ENCODE peak calls at places on chromosomes 4 and X, in four cellular contexts. One of them, this sample, is unnamed. For H3K4me1, the result is how much of the 10 kb centered on the place peaks cover.

GRCh38 chr4:67531349-67531748 is 14.0 kb downstream of the CENPC start:
- DNase-seq in neural progenitor cell: no peak
- DNase-seq in aorta: no peak
- DNase-seq in uterus: no peak
- DNase-seq in this sample: no peak

GRCh38 chr4:21862917-21863316 is 85.7 kb downstream of the KCNIP4 start:
- DNase-seq in neural progenitor cell: no peak
- DNase-seq in aorta: no peak
- DNase-seq in uterus: no peak
- DNase-seq in this sample: no peak

GRCh38 chrX:153981771-153982533 is 9.4 kb downstream of the TMEM187 start:
- DNase-seq in neural progenitor cell: no peak
- DNase-seq in aorta: peak
- DNase-seq in uterus: peak
- DNase-seq in this sample: peak

GRCh38 chrX:3501833-3502535 is 155.5 kb upstream of the MXRA5 start:
- DNase-seq in neural progenitor cell: no peak
- DNase-seq in aorta: no peak
- DNase-seq in uterus: no peak
- DNase-seq in this sample: no peak

GRCh38 chrX:40006025-40007017 is 91.4 kb downstream of the BCOR start:
- DNase-seq in neural progenitor cell: peak
- DNase-seq in aorta: peak
- DNase-seq in uterus: peak
- DNase-seq in this sample: no peak

GRCh38 chr4:40316333-40316781 is 18.8 kb upstream of the CHRNA9 start:
- DNase-seq in neural progenitor cell: no peak
- DNase-seq in aorta: no peak
- DNase-seq in uterus: no peak
- DNase-seq in this sample: no peak

GRCh38 chr4:123495530-123495929 is 98.9 kb downstream of the SPRY1 start:
- DNase-seq in neural progenitor cell: no peak
- DNase-seq in aorta: no peak
- DNase-seq in uterus: no peak
- DNase-seq in this sample: peak

GRCh38 chr4:108117473-108118182 is 51.1 kb downstream of the LEF1 start:
- DNase-seq in neural progenitor cell: peak
- DNase-seq in aorta: no peak
- DNase-seq in uterus: no peak
- DNase-seq in this sample: no peak

GRCh38 chr4:151651496-151651895 is 109.3 kb downstream of the GATB start:
- DNase-seq in neural progenitor cell: no peak
- DNase-seq in aorta: no peak
- DNase-seq in uterus: no peak
- DNase-seq in this sample: no peak

GRCh38 chr4:30586850-30587249 is 133.3 kb upstream of the PCDH7 start:
- DNase-seq in neural progenitor cell: no peak
- DNase-seq in aorta: no peak
- DNase-seq in uterus: no peak
- DNase-seq in this sample: no peak

GRCh38 chr4:16442296-16442695 is 216.0 kb upstream of the TAPT1 start:
- DNase-seq in neural progenitor cell: no peak
- DNase-seq in aorta: no peak
- DNase-seq in uterus: no peak
- DNase-seq in this sample: no peak

GRCh38 chr4:86543560-86544312 is 50.4 kb upstream of the PTPN13 start:
- DNase-seq in neural progenitor cell: peak
- DNase-seq in aorta: no peak
- DNase-seq in uterus: no peak
- DNase-seq in this sample: no peak

GRCh38 chr4:31662951-31663350 is 942.8 kb downstream of the PCDH7 start:
- DNase-seq in neural progenitor cell: no peak
- DNase-seq in aorta: no peak
- DNase-seq in uterus: no peak
- DNase-seq in this sample: no peak
- H3K4me1 ChIP-seq in neural progenitor cell: under half
- H3K4me1 ChIP-seq in aorta: under half
- H3K4me1 ChIP-seq in uterus: under half
- H3K4me1 ChIP-seq in this sample: under half

GRCh38 chrX:112841820-112842157 is 1.2 kb upstream of the AMOT start:
- DNase-seq in neural progenitor cell: no peak
- DNase-seq in aorta: no peak
- DNase-seq in uterus: no peak
- DNase-seq in this sample: no peak

GRCh38 chrX:112841114-112841819 is 636 bp upstream of the AMOT start:
- DNase-seq in neural progenitor cell: peak
- DNase-seq in aorta: peak
- DNase-seq in uterus: peak
- DNase-seq in this sample: peak

GRCh38 chrX:112839856-112840255 is 775 bp downstream of the AMOT start:
- DNase-seq in neural progenitor cell: peak
- DNase-seq in aorta: no peak
- DNase-seq in uterus: no peak
- DNase-seq in this sample: no peak

GRCh38 chrX:112837531-112837930 is 3.1 kb downstream of the AMOT start:
- DNase-seq in neural progenitor cell: peak
- DNase-seq in aorta: no peak
- DNase-seq in uterus: no peak
- DNase-seq in this sample: no peak

GRCh38 chrX:112840382-112841113 is at the start of gene AMOT:
- DNase-seq in neural progenitor cell: peak
- DNase-seq in aorta: peak
- DNase-seq in uterus: peak
- DNase-seq in this sample: peak
- H3K4me3 ChIP-seq in neural progenitor cell: peak
- H3K4me3 ChIP-seq in aorta: peak
- H3K4me3 ChIP-seq in uterus: peak
- H3K4me3 ChIP-seq in this sample: peak

GRCh38 chr4:71524746-71525145 is 185.9 kb downstream of the SLC4A4 start:
- DNase-seq in neural progenitor cell: no peak
- DNase-seq in aorta: no peak
- DNase-seq in uterus: no peak
- DNase-seq in this sample: no peak
- H3K4me1 ChIP-seq in neural progenitor cell: under half
- H3K4me1 ChIP-seq in aorta: under half
- H3K4me1 ChIP-seq in uterus: under half
- H3K4me1 ChIP-seq in this sample: under half

GRCh38 chr4:159052315-159052714 is 50.6 kb upstream of the RAPGEF2 start:
- DNase-seq in neural progenitor cell: no peak
- DNase-seq in aorta: no peak
- DNase-seq in uterus: no peak
- DNase-seq in this sample: no peak
- H3K4me3 ChIP-seq in neural progenitor cell: no peak
- H3K4me3 ChIP-seq in aorta: no peak
- H3K4me3 ChIP-seq in uterus: no peak
- H3K4me3 ChIP-seq in this sample: no peak

GRCh38 chrX:130095249-130095648 is 15.0 kb downstream of the ELF4 start:
- DNase-seq in neural progenitor cell: no peak
- DNase-seq in aorta: no peak
- DNase-seq in uterus: no peak
- DNase-seq in this sample: no peak
- H3K4me1 ChIP-seq in neural progenitor cell: under half
- H3K4me1 ChIP-seq in aorta: under half
- H3K4me1 ChIP-seq in uterus: under half
- H3K4me1 ChIP-seq in this sample: under half

GRCh38 chr4:113436360-113436759 is 325.2 kb downstream of the CAMK2D start:
- DNase-seq in neural progenitor cell: no peak
- DNase-seq in aorta: no peak
- DNase-seq in uterus: no peak
- DNase-seq in this sample: no peak

GRCh38 chr4:113433116-113433515 is 328.4 kb downstream of the CAMK2D start:
- DNase-seq in neural progenitor cell: no peak
- DNase-seq in aorta: no peak
- DNase-seq in uterus: no peak
- DNase-seq in this sample: no peak

GRCh38 chr4:113434247-113434587 is 327.3 kb downstream of the CAMK2D start:
- DNase-seq in neural progenitor cell: no peak
- DNase-seq in aorta: no peak
- DNase-seq in uterus: no peak
- DNase-seq in this sample: no peak

GRCh38 chr4:113435893-113436292 is 325.6 kb downstream of the CAMK2D start:
- DNase-seq in neural progenitor cell: no peak
- DNase-seq in aorta: peak
- DNase-seq in uterus: peak
- DNase-seq in this sample: no peak

GRCh38 chr4:113433536-113434246 is 327.8 kb downstream of the CAMK2D start:
- DNase-seq in neural progenitor cell: no peak
- DNase-seq in aorta: no peak
- DNase-seq in uterus: no peak
- DNase-seq in this sample: no peak
- H3K4me3 ChIP-seq in neural progenitor cell: no peak
- H3K4me3 ChIP-seq in aorta: no peak
- H3K4me3 ChIP-seq in uterus: no peak
- H3K4me3 ChIP-seq in this sample: no peak

DNA sequence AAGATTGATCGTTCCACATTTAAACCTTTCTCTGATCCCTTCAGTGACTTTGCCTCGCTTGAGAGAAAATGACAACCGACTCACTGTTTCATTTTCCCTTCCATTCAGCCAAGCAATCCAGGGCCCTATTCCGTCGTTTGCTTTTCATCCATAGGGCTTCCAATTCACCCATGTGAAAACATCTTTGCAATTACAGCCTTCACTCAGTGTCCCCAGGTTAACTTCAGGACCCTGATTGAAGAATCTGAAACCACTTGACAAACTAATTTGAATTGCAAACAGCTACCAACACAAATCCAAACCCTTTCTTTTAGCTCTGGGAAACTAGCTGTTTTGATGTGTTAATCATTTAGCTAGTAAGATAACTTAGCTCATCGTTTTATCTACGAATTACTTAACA is 120.2 kb upstream of the FAM9C start:
- DNase-seq in neural progenitor cell: peak
- DNase-seq in aorta: no peak
- DNase-seq in uterus: no peak
- DNase-seq in this sample: no peak
- H3K4me1 ChIP-seq in neural progenitor cell: half or more
- H3K4me1 ChIP-seq in aorta: under half
- H3K4me1 ChIP-seq in uterus: under half
- H3K4me1 ChIP-seq in this sample: under half

DNA sequence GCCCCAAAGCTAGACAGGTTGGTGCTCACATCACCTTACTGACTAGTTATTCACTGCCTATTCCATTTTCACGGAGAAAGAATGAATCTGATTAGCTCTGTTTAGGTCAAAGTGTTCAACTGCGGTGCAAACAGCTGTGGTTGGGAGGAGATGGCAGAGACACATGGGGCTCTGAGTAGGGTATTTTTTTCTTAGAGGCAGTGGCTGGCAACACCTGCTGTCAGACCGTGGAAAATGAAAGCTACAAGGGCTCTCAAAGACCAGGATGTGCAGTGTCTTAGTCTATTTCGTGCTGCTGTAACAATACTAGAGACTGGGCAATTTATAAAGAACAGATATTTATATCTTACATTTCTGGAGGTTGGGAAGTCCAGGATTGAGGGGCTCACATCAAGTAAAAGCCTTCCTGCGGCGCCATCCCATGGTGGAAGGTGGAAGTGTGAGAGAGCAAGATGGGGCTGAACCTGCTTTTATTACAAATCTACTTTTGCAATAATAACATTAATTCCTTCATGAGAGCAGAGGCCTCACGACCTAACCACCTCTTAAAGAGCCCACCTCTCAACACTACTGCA is 10.6 kb downstream of the NYX start:
- DNase-seq in neural progenitor cell: no peak
- DNase-seq in aorta: no peak
- DNase-seq in uterus: no peak
- DNase-seq in this sample: no peak
- H3K4me3 ChIP-seq in neural progenitor cell: no peak
- H3K4me3 ChIP-seq in aorta: no peak
- H3K4me3 ChIP-seq in uterus: no peak
- H3K4me3 ChIP-seq in this sample: no peak

GRCh38 chrX:117458243-117458968 is 658.2 kb downstream of the KLHL13 start:
- DNase-seq in neural progenitor cell: no peak
- DNase-seq in aorta: no peak
- DNase-seq in uterus: no peak
- DNase-seq in this sample: no peak
- H3K4me1 ChIP-seq in neural progenitor cell: under half
- H3K4me1 ChIP-seq in aorta: under half
- H3K4me1 ChIP-seq in uterus: under half
- H3K4me1 ChIP-seq in this sample: under half

GRCh38 chr4:145840162-145840768 is 98.4 kb downstream of the ZNF827 start:
- DNase-seq in neural progenitor cell: no peak
- DNase-seq in aorta: no peak
- DNase-seq in uterus: no peak
- DNase-seq in this sample: no peak
- H3K4me3 ChIP-seq in neural progenitor cell: no peak
- H3K4me3 ChIP-seq in aorta: no peak
- H3K4me3 ChIP-seq in uterus: no peak
- H3K4me3 ChIP-seq in this sample: no peak

This sample was measured in gastrocnemius medialis.